ENCODE peak calls at places on chromosomes 5 and 9, in four cellular contexts. One of them, this sample, is unnamed.

GRCh38 chr9:70553718-70554673 is 139.5 kb upstream of the KLF9 start:
- DNase-seq in IMR-90: peak; percentile 30
- DNase-seq in MM.1S: no peak
- DNase-seq in Peyer's patch: no peak
- DNase-seq in this sample: no peak

GRCh38 chr5:149375434-149375833 is 3.7 kb downstream of the IL17B start:
- DNase-seq in IMR-90: no peak
- DNase-seq in MM.1S: no peak
- DNase-seq in Peyer's patch: no peak
- DNase-seq in this sample: no peak

GRCh38 chr9:38293022-38293421 is 99.5 kb upstream of the ALDH1B1 start:
- DNase-seq in Peyer's patch: no peak
- DNase-seq in MM.1S: no peak
- DNase-seq in IMR-90: no peak
- DNase-seq in this sample: no peak

GRCh38 chr5:119395080-119395836 is 39.4 kb downstream of the TNFAIP8 start:
- DNase-seq in MM.1S: no peak
- DNase-seq in IMR-90: no peak
- DNase-seq in Peyer's patch: no peak
- DNase-seq in this sample: no peak

GRCh38 chr5:168307022-168307421 is 15.6 kb downstream of the WWC1 start:
- DNase-seq in Peyer's patch: no peak
- DNase-seq in IMR-90: no peak
- DNase-seq in MM.1S: no peak
- DNase-seq in this sample: no peak

GRCh38 chr9:114153761-114154596 is 1.4 kb upstream of the COL27A1 start:
- DNase-seq in IMR-90: peak; percentile 25
- DNase-seq in Peyer's patch: no peak
- DNase-seq in MM.1S: no peak
- DNase-seq in this sample: no peak

GRCh38 chr5:142896325-142897007 is 126.3 kb downstream of the ARHGAP26 start:
- DNase-seq in MM.1S: no peak
- DNase-seq in Peyer's patch: no peak
- DNase-seq in IMR-90: no peak
- DNase-seq in this sample: no peak

GRCh38 chr5:855771-856530 is 5.2 kb upstream of the ZDHHC11 start:
- DNase-seq in MM.1S: no peak
- DNase-seq in Peyer's patch: no peak
- DNase-seq in IMR-90: no peak
- DNase-seq in this sample: no peak

GRCh38 chr9:98532574-98532973 is 176.2 kb downstream of the GABBR2 start:
- DNase-seq in Peyer's patch: no peak
- DNase-seq in MM.1S: no peak
- DNase-seq in IMR-90: peak; percentile 57
- DNase-seq in this sample: no peak

GRCh38 chr5:100161868-100162267 is 373.3 kb upstream of the FAM174A start:
- DNase-seq in MM.1S: no peak
- DNase-seq in Peyer's patch: no peak
- DNase-seq in IMR-90: no peak
- DNase-seq in this sample: no peak

GRCh38 chr9:115264333-115264732 is 146.4 kb upstream of the TNC start:
- DNase-seq in IMR-90: peak; percentile 71
- DNase-seq in Peyer's patch: no peak
- DNase-seq in MM.1S: no peak
- DNase-seq in this sample: no peak

GRCh38 chr9:134895849-134896833 is 15.5 kb downstream of the FCN2 start:
- DNase-seq in Peyer's patch: no peak
- DNase-seq in IMR-90: peak; percentile 75
- DNase-seq in MM.1S: no peak
- DNase-seq in this sample: peak; percentile 72

GRCh38 chr9:91060520-91061343 is 259.1 kb downstream of the SYK start:
- DNase-seq in MM.1S: no peak
- DNase-seq in Peyer's patch: no peak
- DNase-seq in IMR-90: peak; percentile 99
- DNase-seq in this sample: peak; percentile 77

GRCh38 chr5:92353107-92354030 is 970.3 kb upstream of the ARRDC3 start:
- DNase-seq in Peyer's patch: no peak
- DNase-seq in MM.1S: no peak
- DNase-seq in IMR-90: peak; percentile 64
- DNase-seq in this sample: no peak

GRCh38 chr5:169416583-169417196 is 115.8 kb upstream of the SLIT3 start:
- DNase-seq in Peyer's patch: no peak
- DNase-seq in IMR-90: peak; percentile 46
- DNase-seq in MM.1S: peak; percentile 57
- DNase-seq in this sample: peak; percentile 72

GRCh38 chr5:72387985-72388384 is 67.8 kb downstream of the PTCD2 start:
- DNase-seq in MM.1S: no peak
- DNase-seq in IMR-90: peak; percentile 88
- DNase-seq in Peyer's patch: no peak
- DNase-seq in this sample: no peak

GRCh38 chr9:117681827-117682226 is 22.4 kb upstream of the TLR4 start:
- DNase-seq in Peyer's patch: no peak
- DNase-seq in IMR-90: no peak
- DNase-seq in MM.1S: no peak
- DNase-seq in this sample: no peak

GRCh38 chr5:170307575-170308465 is 10.2 kb upstream of the LCP2 start:
- DNase-seq in MM.1S: no peak
- DNase-seq in Peyer's patch: no peak
- DNase-seq in IMR-90: peak; percentile 63
- DNase-seq in this sample: peak; percentile 95

GRCh38 chr5:144972317-144972716 is 801.6 kb downstream of the KCTD16 start:
- DNase-seq in MM.1S: no peak
- DNase-seq in Peyer's patch: no peak
- DNase-seq in IMR-90: no peak
- DNase-seq in this sample: no peak

GRCh38 chr5:151239237-151239861 is 13.6 kb upstream of the GM2A start:
- DNase-seq in Peyer's patch: peak; percentile 63
- DNase-seq in IMR-90: peak; percentile 63
- DNase-seq in MM.1S: peak; percentile 76
- DNase-seq in this sample: peak; percentile 91

GRCh38 chr9:35604578-35605335 is at the start of gene TESK1:
- DNase-seq in Peyer's patch: peak; percentile 91
- DNase-seq in MM.1S: peak; percentile 91
- DNase-seq in IMR-90: peak; percentile 34
- DNase-seq in this sample: no peak

GRCh38 chr9:130837002-130837511 is 2.0 kb downstream of the ABL1 start:
- DNase-seq in MM.1S: no peak
- DNase-seq in IMR-90: peak; percentile 67
- DNase-seq in Peyer's patch: no peak
- DNase-seq in this sample: no peak

GRCh38 chr5:132829742-132830435 is 558 bp downstream of the SHROOM1 start:
- DNase-seq in IMR-90: peak; percentile 56
- DNase-seq in MM.1S: peak; percentile 79
- DNase-seq in Peyer's patch: peak; percentile 92
- DNase-seq in this sample: no peak

GRCh38 chr9:119500072-119500771 is 131.0 kb upstream of the BRINP1 start:
- DNase-seq in Peyer's patch: no peak
- DNase-seq in MM.1S: no peak
- DNase-seq in IMR-90: no peak
- DNase-seq in this sample: no peak

GRCh38 chr9:94870793-94871558 is 144.5 kb downstream of the AOPEP start:
- DNase-seq in IMR-90: no peak
- DNase-seq in MM.1S: peak; percentile 50
- DNase-seq in Peyer's patch: no peak
- DNase-seq in this sample: no peak

GRCh38 chr9:134063088-134063875 is 4.5 kb downstream of the BRD3 start:
- DNase-seq in MM.1S: no peak
- DNase-seq in Peyer's patch: no peak
- DNase-seq in IMR-90: no peak
- DNase-seq in this sample: no peak

GRCh38 chr5:10700516-10700915 is 60.5 kb downstream of the DAP start:
- DNase-seq in IMR-90: no peak
- DNase-seq in Peyer's patch: no peak
- DNase-seq in MM.1S: no peak
- DNase-seq in this sample: no peak

GRCh38 chr9:128081052-128081451 is 13.0 kb downstream of the SLC25A25 start:
- DNase-seq in Peyer's patch: no peak
- DNase-seq in MM.1S: peak; percentile 78
- DNase-seq in IMR-90: peak; percentile 98
- DNase-seq in this sample: no peak

GRCh38 chr9:98158071-98158791 is 34.2 kb downstream of the CORO2A start:
- DNase-seq in IMR-90: no peak
- DNase-seq in Peyer's patch: no peak
- DNase-seq in MM.1S: no peak
- DNase-seq in this sample: no peak

GRCh38 chr5:75510417-75510835 is 1.0 kb downstream of the CERT1 start:
- DNase-seq in MM.1S: no peak
- DNase-seq in Peyer's patch: no peak
- DNase-seq in IMR-90: peak; percentile 28
- DNase-seq in this sample: no peak

GRCh38 chr5:173868096-173868879 is 19.9 kb upstream of the CPEB4 start:
- DNase-seq in Peyer's patch: no peak
- DNase-seq in MM.1S: no peak
- DNase-seq in IMR-90: peak; percentile 28
- DNase-seq in this sample: no peak

GRCh38 chr5:33969572-33970452 is 14.7 kb downstream of the SLC45A2 start:
- DNase-seq in MM.1S: peak; percentile 51
- DNase-seq in Peyer's patch: no peak
- DNase-seq in IMR-90: peak; percentile 71
- DNase-seq in this sample: no peak

GRCh38 chr9:87141124-87141523 is 193.8 kb upstream of the GAS1 start:
- DNase-seq in MM.1S: no peak
- DNase-seq in Peyer's patch: no peak
- DNase-seq in IMR-90: no peak
- DNase-seq in this sample: no peak

GRCh38 chr5:95892784-95893354 is 68.8 kb downstream of the ELL2 start:
- DNase-seq in MM.1S: peak; percentile 62
- DNase-seq in Peyer's patch: no peak
- DNase-seq in IMR-90: no peak
- DNase-seq in this sample: no peak

GRCh38 chr5:36875051-36875788 is 1.3 kb upstream of the NIPBL start:
- DNase-seq in Peyer's patch: peak; percentile 63
- DNase-seq in MM.1S: peak; percentile 31
- DNase-seq in IMR-90: peak; percentile 39
- DNase-seq in this sample: peak; percentile 69

GRCh38 chr5:36875789-36876388 is 680 bp upstream of the NIPBL start:
- DNase-seq in MM.1S: peak; percentile 86
- DNase-seq in IMR-90: peak; percentile 78
- DNase-seq in Peyer's patch: peak; percentile 84
- DNase-seq in this sample: peak; percentile 83

GRCh38 chr5:36876965-36877666 is 547 bp downstream of the NIPBL start:
- DNase-seq in MM.1S: peak; percentile 69
- DNase-seq in IMR-90: peak; percentile 56
- DNase-seq in Peyer's patch: peak; percentile 80
- DNase-seq in this sample: peak; percentile 74

GRCh38 chr5:36876389-36876964 is at the start of gene NIPBL:
- DNase-seq in Peyer's patch: peak; percentile 91
- DNase-seq in IMR-90: peak; percentile 94
- DNase-seq in MM.1S: peak; percentile 91
- DNase-seq in this sample: peak; percentile 92

GRCh38 chr5:36874465-36874864 is 2.1 kb upstream of the NIPBL start:
- DNase-seq in IMR-90: no peak
- DNase-seq in MM.1S: no peak
- DNase-seq in Peyer's patch: no peak
- DNase-seq in this sample: no peak
- H3K4me3 ChIP-seq in IMR-90: peak overlapping the region; percentile 83
- H3K4me3 ChIP-seq in MM.1S: peak overlapping the region; percentile 95
- H3K4me3 ChIP-seq in Peyer's patch: peak overlapping the region; percentile 88
- H3K4me3 ChIP-seq in this sample: peak overlapping the region; percentile 69

GRCh38 chr5:157398310-157398709 is 61.7 kb upstream of the NIPAL4 start:
- DNase-seq in MM.1S: no peak
- DNase-seq in IMR-90: no peak
- DNase-seq in Peyer's patch: no peak
- DNase-seq in this sample: no peak
- H3K4me1 ChIP-seq in MM.1S: no peaks in the 10 kb centered on the region
- H3K4me1 ChIP-seq in IMR-90: no peaks in the 10 kb centered on the region
- H3K4me1 ChIP-seq in Peyer's patch: no peaks in the 10 kb centered on the region
- H3K4me1 ChIP-seq in this sample: no peaks in the 10 kb centered on the region

DNA sequence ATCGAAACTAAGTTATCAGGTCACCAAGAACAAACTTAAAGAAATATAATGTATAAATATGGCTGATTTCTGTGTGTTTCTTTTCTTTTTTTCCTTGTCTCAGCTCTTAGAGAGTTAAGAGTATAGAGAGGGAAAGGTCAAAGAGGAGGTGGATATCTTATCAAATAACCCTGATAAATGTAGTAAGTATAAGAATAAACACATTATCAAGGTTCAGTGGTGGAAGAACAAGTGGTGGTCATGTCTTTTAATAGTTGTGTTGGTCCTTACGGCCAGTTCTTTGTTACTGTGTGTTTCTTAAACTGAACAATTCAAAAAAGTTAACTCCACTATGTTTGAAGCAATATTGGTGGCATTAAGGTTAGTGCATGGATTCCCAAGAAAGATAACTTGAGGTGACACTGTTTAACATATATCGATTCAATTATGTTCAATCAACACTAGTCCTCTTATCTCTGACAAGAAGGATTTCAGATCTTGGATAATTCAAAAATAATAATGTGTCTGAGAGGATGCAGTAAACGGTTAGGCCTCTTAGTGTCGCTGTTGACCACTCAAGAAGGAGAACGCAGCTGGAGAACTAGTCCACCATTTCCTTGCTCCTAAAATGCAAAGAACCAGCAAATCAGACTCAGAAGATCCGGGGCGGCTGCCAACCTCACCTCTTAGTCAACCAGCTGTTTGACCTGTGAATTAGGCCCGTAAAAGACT is at the start of gene PCDHGA3:
- DNase-seq in Peyer's patch: no peak
- DNase-seq in MM.1S: peak; percentile 38
- DNase-seq in IMR-90: peak; percentile 71
- DNase-seq in this sample: no peak
- H3K4me3 ChIP-seq in Peyer's patch: no peak within 1 kb of the TSS
- H3K4me3 ChIP-seq in MM.1S: no peak within 1 kb of the TSS
- H3K4me3 ChIP-seq in IMR-90: peak within 1 kb of the TSS; percentile 48
- H3K4me3 ChIP-seq in this sample: peak within 1 kb of the TSS; percentile 48

GRCh38 chr5:180801596-180802324 is 846 bp downstream of the MGAT1 start:
- DNase-seq in IMR-90: no peak
- DNase-seq in Peyer's patch: no peak
- DNase-seq in MM.1S: no peak
- DNase-seq in this sample: peak; percentile 57

GRCh38 chr5:180795771-180796313 is 6.8 kb downstream of the MGAT1 start:
- DNase-seq in IMR-90: no peak
- DNase-seq in MM.1S: no peak
- DNase-seq in Peyer's patch: no peak
- DNase-seq in this sample: no peak

GRCh38 chr5:180799902-180800801 is 2.5 kb downstream of the MGAT1 start:
- DNase-seq in MM.1S: no peak
- DNase-seq in Peyer's patch: peak; percentile 58
- DNase-seq in IMR-90: peak; percentile 86
- DNase-seq in this sample: peak; percentile 53

GRCh38 chr5:180797256-180798192 is 5.1 kb downstream of the MGAT1 start:
- DNase-seq in MM.1S: no peak
- DNase-seq in Peyer's patch: no peak
- DNase-seq in IMR-90: no peak
- DNase-seq in this sample: no peak

DNA sequence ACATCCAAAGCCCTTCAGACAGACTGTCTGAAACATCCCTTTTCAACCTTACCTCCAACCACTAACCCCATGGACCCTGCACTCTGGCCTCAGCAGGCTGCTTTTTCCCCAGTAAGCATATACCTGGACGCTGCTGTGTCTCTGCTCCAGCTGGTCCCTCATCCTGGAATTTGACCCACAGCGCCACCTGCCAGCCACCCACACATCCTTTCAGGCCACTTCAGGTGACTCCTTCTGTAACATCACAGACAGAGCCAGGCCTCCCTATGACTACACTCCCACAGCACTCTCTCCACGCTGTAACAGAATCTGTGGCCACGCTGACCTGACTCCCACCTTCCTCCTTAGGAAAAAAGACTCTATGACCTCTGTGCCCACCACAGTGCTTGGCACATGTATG is 3.4 kb downstream of the MGAT1 start:
- DNase-seq in MM.1S: no peak
- DNase-seq in IMR-90: no peak
- DNase-seq in Peyer's patch: peak; percentile 82
- DNase-seq in this sample: peak; percentile 56
- H3K4me1 ChIP-seq in MM.1S: peaks cover 45% of the 10 kb centered on the region
- H3K4me1 ChIP-seq in IMR-90: peaks cover 35% of the 10 kb centered on the region
- H3K4me1 ChIP-seq in Peyer's patch: peaks cover 29% of the 10 kb centered on the region
- H3K4me1 ChIP-seq in this sample: no peaks in the 10 kb centered on the region